ENCODE peak calls at places on chromosomes 12 and 14, in nine cellular contexts. F, M, C, D, K, U, G, P and L are unnamed samples.

GRCh38 chr12:105814283-105814682 is 324.5 kb downstream of the NUAK1 start:
- DNase-seq in C (no peak), M (no peak), F (no peak), U (peak), K (no peak), P (no peak), D (no peak), G (no peak), L (no peak)

GRCh38 chr14:74502236-74503019 is 8.9 kb downstream of the ISCA2 start:
- DNase-seq in F (peak), D (peak), C (peak), P (peak), U (no peak), M (no peak), K (peak), G (no peak), L (peak)

GRCh38 chr14:94011795-94012194 is 14.3 kb upstream of the OTUB2 start:
- DNase-seq in F (peak), G (peak), M (no peak), D (no peak), P (no peak), K (no peak), U (no peak), C (no peak), L (no peak)

GRCh38 chr12:91778938-91779400 is 366.7 kb downstream of the BTG1 start:
- DNase-seq in P (peak), G (peak), C (no peak), U (peak), K (no peak), D (peak), F (peak), M (peak), L (peak)

GRCh38 chr14:63454863-63455622 is 88.1 kb downstream of the PPP2R5E start:
- DNase-seq in M (no peak), P (peak), F (no peak), K (no peak), C (no peak), U (no peak), D (no peak), G (peak), L (no peak)

GRCh38 chr12:115756271-115756670 is 521.2 kb downstream of the MED13L start:
- DNase-seq in M (no peak), U (no peak), D (no peak), P (no peak), F (no peak), C (no peak), K (no peak), G (no peak), L (no peak)

GRCh38 chr12:46786774-46787173 is 39.0 kb downstream of the SLC38A4 start:
- DNase-seq in G (peak), M (peak), D (no peak), K (no peak), C (no peak), U (no peak), P (no peak), F (no peak), L (no peak)

GRCh38 chr14:92665699-92666110 is 82.7 kb downstream of the LGMN start:
- DNase-seq in K (peak), G (no peak), D (no peak), U (no peak), C (no peak), F (no peak), P (peak), M (peak), L (no peak)

GRCh38 chr12:3298603-3299002 is 192.4 kb upstream of the PRMT8 start:
- DNase-seq in P (no peak), M (no peak), U (no peak), C (no peak), K (no peak), D (no peak), G (no peak), F (no peak), L (no peak)

GRCh38 chr14:82419933-82420332 is 886.3 kb upstream of the SEL1L start:
- DNase-seq in K (no peak), F (no peak), M (no peak), G (no peak), P (no peak), D (no peak), C (no peak), U (no peak), L (no peak)

GRCh38 chr12:54598966-54599365 is 10.5 kb upstream of the PPP1R1A start:
- DNase-seq in U (no peak), C (no peak), G (no peak), P (no peak), D (peak), M (no peak), K (no peak), F (no peak), L (no peak)

GRCh38 chr12:102216086-102216691 is 18.6 kb upstream of the PMCH start:
- DNase-seq in M (peak), K (no peak), D (no peak), U (no peak), P (no peak), C (no peak), G (peak), F (no peak), L (no peak)

GRCh38 chr12:54463034-54463433 is 10.4 kb downstream of the GTSF1 start:
- DNase-seq in D (peak), C (no peak), F (no peak), P (peak), G (peak), U (no peak), K (no peak), M (no peak), L (no peak)

GRCh38 chr14:54488318-54488645 is 498 bp downstream of the GMFB start:
- DNase-seq in F (no peak), P (no peak), C (no peak), G (no peak), M (no peak), U (no peak), K (no peak), D (no peak), L (no peak)

GRCh38 chr12:129145381-129145780 is 292.1 kb downstream of the GLT1D1 start:
- DNase-seq in M (no peak), U (no peak), C (no peak), K (no peak), D (no peak), F (no peak), G (no peak), P (no peak), L (no peak)

GRCh38 chr14:58152569-58152857 is 500 bp upstream of the ARMH4 start:
- DNase-seq in D (no peak), C (no peak), G (no peak), P (no peak), F (no peak), U (no peak), K (no peak), M (no peak), L (no peak)

GRCh38 chr14:94392510-94392935 is 4.1 kb upstream of the SERPINA1 start:
- DNase-seq in P (peak), U (no peak), K (no peak), M (no peak), F (no peak), C (no peak), D (peak), G (peak), L (no peak)

GRCh38 chr12:1115471-1116242 is 124.6 kb downstream of the ERC1 start:
- DNase-seq in P (no peak), F (no peak), K (no peak), D (no peak), M (peak), C (no peak), U (no peak), G (peak), L (no peak)

GRCh38 chr14:52080817-52081755 is 12.2 kb upstream of the NID2 start:
- DNase-seq in K (no peak), C (no peak), P (peak), G (peak), U (peak), F (no peak), M (peak), D (no peak), L (peak)

GRCh38 chr12:124032265-124032886 is 59.4 kb downstream of the ZNF664 start:
- DNase-seq in G (peak), U (no peak), C (peak), M (peak), K (peak), P (peak), D (no peak), F (peak), L (peak)

DNA sequence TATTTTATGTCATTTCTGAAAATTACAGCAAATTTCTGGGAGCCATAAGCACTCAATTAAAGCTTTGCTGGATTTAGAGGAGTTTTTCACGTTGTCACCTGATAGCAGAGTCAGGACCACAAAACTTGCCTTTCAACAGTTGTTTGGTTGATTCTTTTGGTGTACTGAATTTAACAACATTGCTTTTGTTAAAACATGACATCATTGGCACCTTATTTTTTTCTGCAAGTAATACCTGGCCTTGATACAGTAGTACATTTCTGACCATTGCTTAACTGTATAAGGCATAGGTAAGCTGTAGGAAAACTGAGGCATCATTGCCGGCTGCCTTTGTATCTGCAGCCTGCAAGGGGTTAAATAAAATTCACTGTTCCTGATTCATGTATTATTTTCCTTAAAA is 4.5 kb upstream of the BCL11B start:
- DNase-seq in P (no peak), F (no peak), G (no peak), M (no peak), K (no peak), U (no peak), D (no peak), C (no peak), L (no peak)
- TF ChIP-seq CTCF in P (no peak), F (no peak), G (no peak), M (no peak), K (no peak), U (no peak), D (no peak), C (no peak), L (no peak)

DNA sequence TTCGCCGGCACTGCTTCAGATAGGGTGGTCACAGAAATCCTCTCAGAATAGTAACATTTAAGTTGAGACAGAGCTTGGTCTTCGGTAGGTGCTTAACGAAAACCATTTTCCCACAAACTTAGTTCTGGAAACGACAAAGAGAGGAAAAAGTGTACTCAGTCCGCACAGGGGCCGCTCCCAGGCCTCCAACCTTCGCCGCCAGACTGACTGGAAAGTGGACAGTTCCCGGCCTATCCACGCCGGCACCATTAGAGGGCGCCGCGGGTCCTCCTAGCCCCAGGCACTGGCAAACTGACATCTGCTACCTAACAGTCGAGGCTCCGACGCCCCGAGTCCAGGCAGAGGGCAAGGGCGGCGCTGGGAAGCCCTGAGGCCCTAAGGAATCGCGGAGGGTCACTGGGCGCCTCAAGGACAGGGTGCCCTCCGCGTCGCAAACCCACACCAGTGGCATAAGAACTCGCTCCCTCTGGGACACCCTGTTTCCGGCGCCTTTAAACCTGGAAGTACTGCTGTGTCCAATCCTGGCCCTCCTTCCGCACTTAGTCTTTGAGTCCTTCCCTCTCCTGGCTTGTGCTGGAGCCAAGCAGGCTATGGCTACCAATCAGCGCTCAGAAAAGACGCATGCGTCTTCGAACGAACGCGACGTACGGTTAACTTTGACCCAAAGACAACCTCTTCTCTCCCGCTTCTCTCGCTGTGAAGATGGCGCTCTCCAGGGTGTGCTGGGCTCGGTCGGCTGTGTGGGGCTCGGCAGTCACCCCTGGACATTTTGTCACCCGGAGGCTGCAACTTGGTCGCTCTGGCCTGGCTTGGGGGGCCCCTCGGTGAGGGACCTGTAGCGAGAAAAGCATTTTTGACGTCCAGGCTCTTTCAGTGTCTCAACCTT is at the start of gene LETMD1:
- DNase-seq in C (peak), K (peak), U (peak), D (peak), F (peak), G (peak), P (peak), M (peak), L (peak)
- TF ChIP-seq CTCF in C (peak), K (peak), U (peak), D (peak), F (peak), G (peak), P (peak), M (peak), L (peak)

GRCh38 chr14:31387091-31387490 is 33.3 kb downstream of the HEATR5A start:
- DNase-seq in D (no peak), F (no peak), U (no peak), M (no peak), P (no peak), K (no peak), C (no peak), G (no peak), L (no peak)
- TF ChIP-seq CTCF in D (no peak), F (no peak), U (no peak), M (no peak), P (no peak), K (peak), C (no peak), G (no peak), L (no peak)

DNA sequence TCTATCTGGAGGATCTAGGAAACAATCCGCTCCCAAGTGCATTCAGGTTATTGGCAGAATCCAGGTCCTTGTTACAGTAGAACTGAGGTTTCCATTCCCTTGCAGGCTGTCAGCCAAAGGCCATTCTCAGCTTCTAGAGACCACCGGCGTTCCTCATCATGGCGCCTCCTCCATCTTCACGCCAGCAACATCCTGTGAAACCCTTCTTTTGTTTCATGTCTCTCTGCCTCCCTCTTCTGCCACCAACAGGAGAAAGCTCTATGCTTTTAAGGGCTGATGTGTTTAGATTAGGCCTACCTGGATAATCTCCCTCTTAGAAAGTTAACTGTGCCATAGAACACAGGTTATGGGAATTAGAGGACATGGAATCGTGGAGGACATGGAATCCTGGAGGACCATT is 133.0 kb upstream of the RASSF8 start:
- DNase-seq in C (no peak), P (no peak), M (no peak), U (no peak), K (no peak), F (no peak), G (no peak), D (no peak), L (no peak)
- TF ChIP-seq CTCF in C (no peak), P (no peak), M (no peak), U (no peak), K (no peak), F (no peak), G (no peak), D (no peak), L (no peak)